ENCODE peak calls at places on chromosome 14, in four cellular contexts. C is IMR-90, Z is HL-60, X is kidney. Q is an unnamed sample.

GRCh38 chr14:73492661-73493060 is 1.9 kb downstream of the RIOX1 start:
- DNase-seq in C (no peak), Z (no peak), X (no peak), Q (no peak)

GRCh38 chr14:93643127-93643526 is 145.2 kb downstream of the PRIMA1 start:
- DNase-seq in C (no peak), Z (no peak), X (no peak), Q (no peak)

GRCh38 chr14:85523624-85524023 is 6.3 kb upstream of the FLRT2 start:
- DNase-seq in C (no peak), Z (no peak), X (no peak), Q (no peak)

GRCh38 chr14:92108345-92109254 is 2.2 kb upstream of the ATXN3 start:
- DNase-seq in C (no peak), Z (no peak), X (no peak), Q (no peak)

GRCh38 chr14:67962215-67962644 is 142.7 kb downstream of the RAD51B start:
- DNase-seq in C (no peak), Z (no peak), X (no peak), Q (no peak)

GRCh38 chr14:72401632-72402428 is 469.6 kb downstream of the RGS6 start:
- DNase-seq in C (no peak), Z (no peak), X (no peak), Q (peak)

GRCh38 chr14:96581902-96582640 is 79.9 kb downstream of the PAPOLA start:
- DNase-seq in C (no peak), Z (no peak), X (no peak), Q (no peak)

GRCh38 chr14:105487986-105488777 is 1.5 kb downstream of the CRIP1 start:
- DNase-seq in C (no peak), Z (no peak), X (no peak), Q (no peak)

GRCh38 chr14:71238835-71239234 is 331.6 kb downstream of the PCNX1 start:
- DNase-seq in C (no peak), Z (no peak), X (no peak), Q (no peak)

GRCh38 chr14:76551116-76551515 is 175.2 kb downstream of the ESRRB start:
- DNase-seq in C (no peak), Z (no peak), X (no peak), Q (no peak)

GRCh38 chr14:55514819-55515470 is 65.1 kb upstream of the KTN1 start:
- DNase-seq in C (peak), Z (no peak), X (no peak), Q (peak)

GRCh38 chr14:75492832-75493579 is 29.3 kb upstream of the BATF start:
- DNase-seq in C (no peak), Z (no peak), X (no peak), Q (no peak)

GRCh38 chr14:22506778-22507351 is 82.2 kb downstream of the DAD1 start:
- DNase-seq in C (no peak), Z (no peak), X (no peak), Q (no peak)

GRCh38 chr14:83294941-83295340 is 1761.3 kb upstream of the SEL1L start:
- DNase-seq in C (peak), Z (no peak), X (no peak), Q (no peak)

GRCh38 chr14:96662116-96662901 is 134.9 kb upstream of the VRK1 start:
- DNase-seq in C (no peak), Z (no peak), X (no peak), Q (no peak)

GRCh38 chr14:75334191-75335051 is 55.8 kb downstream of the FOS start:
- DNase-seq in C (peak), Z (peak), X (peak), Q (no peak)

GRCh38 chr14:103094406-103095209 is at the start of gene EXOC3L4:
- DNase-seq in C (peak), Z (no peak), X (peak), Q (no peak)

GRCh38 chr14:72545411-72546311 is 348.2 kb downstream of the DPF3 start:
- DNase-seq in C (no peak), Z (no peak), X (no peak), Q (no peak)

GRCh38 chr14:79378020-79378419 is 833.3 kb downstream of the DIO2 start:
- DNase-seq in C (no peak), Z (no peak), X (no peak), Q (no peak)

GRCh38 chr14:49621114-49621881 is 699 bp downstream of the MGAT2 start:
- DNase-seq in C (peak), Z (peak), X (peak), Q (peak)

GRCh38 chr14:24861083-24861630 is 188.8 kb downstream of the STXBP6 start:
- DNase-seq in C (peak), Z (no peak), X (no peak), Q (peak)

GRCh38 chr14:105414456-105415371 is 4.9 kb upstream of the MTA1 start:
- DNase-seq in C (peak), Z (peak), X (peak), Q (peak)

GRCh38 chr14:94317259-94317658 is 5.9 kb downstream of the SERPINA6 start:
- DNase-seq in C (no peak), Z (no peak), X (no peak), Q (no peak)

GRCh38 chr14:99806841-99807240 is 13.6 kb downstream of the EML1 start:
- DNase-seq in C (no peak), Z (no peak), X (no peak), Q (no peak)

GRCh38 chr14:65281991-65282908 is 130.3 kb upstream of the FUT8 start:
- DNase-seq in C (peak), Z (no peak), X (no peak), Q (peak)

GRCh38 chr14:65280653-65281052 is 131.9 kb upstream of the FUT8 start:
- DNase-seq in C (no peak), Z (no peak), X (no peak), Q (no peak)

GRCh38 chr14:65279958-65280357 is 132.6 kb upstream of the FUT8 start:
- DNase-seq in C (no peak), Z (no peak), X (no peak), Q (no peak)

GRCh38 chr14:65279510-65279909 is 133.0 kb upstream of the FUT8 start:
- DNase-seq in C (no peak), Z (no peak), X (no peak), Q (no peak)

GRCh38 chr14:65282909-65283253 is 129.6 kb upstream of the FUT8 start:
- DNase-seq in C (no peak), Z (no peak), X (no peak), Q (no peak)
- H3K4me3 ChIP-seq in C (no peak), Z (no peak), X (no peak), Q (no peak)

GRCh38 chr14:35340616-35341453 is 48.7 kb downstream of the PSMA6 start:
- DNase-seq in C (no peak), Z (no peak), X (no peak), Q (no peak)

GRCh38 chr14:35339761-35340406 is 47.7 kb downstream of the PSMA6 start:
- DNase-seq in C (no peak), Z (no peak), X (no peak), Q (no peak)

GRCh38 chr14:35342160-35343010 is 50.2 kb downstream of the PSMA6 start:
- DNase-seq in C (peak), Z (no peak), X (no peak), Q (no peak)

GRCh38 chr14:35343709-35344474 is 51.7 kb downstream of the PSMA6 start:
- DNase-seq in C (no peak), Z (no peak), X (no peak), Q (no peak)

GRCh38 chr14:35341454-35342159 is 49.4 kb downstream of the PSMA6 start:
- DNase-seq in C (peak), Z (no peak), X (peak), Q (no peak)
- H3K4me3 ChIP-seq in C (no peak), Z (no peak), X (no peak), Q (no peak)

GRCh38 chr14:58171090-58171489 is 19.1 kb upstream of the ARMH4 start:
- DNase-seq in C (peak), Z (peak), X (peak), Q (peak)
- H3K4me3 ChIP-seq in C (no peak), Z (no peak), X (peak), Q (no peak)

DNA sequence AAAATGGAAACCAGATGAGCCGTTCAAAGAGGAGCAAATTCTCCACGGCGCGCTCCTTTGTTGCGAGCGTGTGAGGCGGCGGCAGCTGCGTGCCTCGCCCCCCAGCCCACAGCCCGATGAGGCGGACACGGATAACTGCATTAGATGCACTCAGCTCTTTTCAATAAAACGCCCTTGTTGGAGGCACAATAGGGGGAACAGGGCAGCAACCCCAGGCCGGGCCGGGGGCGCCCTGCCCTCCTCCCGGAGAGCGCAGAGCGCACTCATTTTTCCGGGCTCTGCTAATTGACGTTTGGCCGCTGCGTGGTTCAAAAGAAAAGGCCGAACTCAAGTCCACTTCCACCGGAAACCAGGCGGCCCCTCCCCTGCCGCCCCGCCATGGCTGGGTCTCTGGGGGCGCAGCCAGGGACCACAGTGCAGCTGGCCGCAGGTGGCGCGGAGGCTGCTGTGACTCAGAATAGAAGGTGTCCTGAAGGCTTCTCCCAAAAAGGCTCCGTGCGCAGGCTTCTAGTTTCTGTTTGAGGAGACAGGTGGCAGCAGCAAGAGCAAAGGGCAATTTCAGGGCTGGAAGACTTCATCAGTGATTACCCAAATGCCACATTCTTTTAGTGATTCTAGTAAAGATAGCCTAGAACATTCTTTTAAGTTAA is 29.0 kb upstream of the SMOC1 start:
- DNase-seq in C (no peak), Z (no peak), X (no peak), Q (no peak)
- H3K4me3 ChIP-seq in C (no peak), Z (no peak), X (no peak), Q (peak)

GRCh38 chr14:52068741-52069616 is at the start of gene NID2:
- DNase-seq in C (peak), Z (no peak), X (peak), Q (peak)
- H3K4me3 ChIP-seq in C (peak), Z (peak), X (peak), Q (peak)

GRCh38 chr14:34111933-34112332 is 161.1 kb upstream of the EGLN3 start:
- DNase-seq in C (no peak), Z (no peak), X (no peak), Q (no peak)

GRCh38 chr14:34113991-34114390 is 163.1 kb upstream of the EGLN3 start:
- DNase-seq in C (no peak), Z (no peak), X (no peak), Q (no peak)

GRCh38 chr14:34111505-34111904 is 160.6 kb upstream of the EGLN3 start:
- DNase-seq in C (no peak), Z (no peak), X (no peak), Q (no peak)

GRCh38 chr14:34113051-34113511 is 162.2 kb upstream of the EGLN3 start:
- DNase-seq in C (peak), Z (no peak), X (no peak), Q (peak)

DNA sequence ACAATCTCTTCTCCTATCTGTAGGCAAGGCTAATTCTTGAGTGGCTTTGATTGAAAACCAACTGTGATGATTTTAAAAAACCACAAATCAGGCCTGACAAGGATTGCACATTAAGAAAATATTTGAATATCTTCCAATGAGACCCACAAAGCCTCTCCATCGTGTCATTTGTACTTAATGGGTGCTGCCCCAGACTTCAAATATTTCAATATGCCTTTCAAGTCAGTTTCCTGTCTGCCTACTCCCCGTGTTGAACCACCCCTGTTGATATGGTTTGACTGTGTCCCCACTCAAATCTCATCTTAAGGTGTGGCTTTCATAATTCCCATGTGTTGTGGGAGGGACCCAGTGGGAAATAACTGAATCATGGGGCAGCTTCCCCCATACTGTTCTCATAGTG is 159.7 kb upstream of the EGLN3 start:
- DNase-seq in C (no peak), Z (no peak), X (no peak), Q (no peak)
- H3K4me3 ChIP-seq in C (no peak), Z (no peak), X (no peak), Q (no peak)

GRCh38 chr14:87990687-87991086 is 2.3 kb downstream of the GALC start:
- DNase-seq in C (no peak), Z (no peak), X (no peak), Q (no peak)

GRCh38 chr14:87992349-87992719 is 648 bp downstream of the GALC start:
- DNase-seq in C (peak), Z (no peak), X (no peak), Q (no peak)

GRCh38 chr14:87993485-87993809 is 465 bp upstream of the GALC start:
- DNase-seq in C (no peak), Z (no peak), X (no peak), Q (no peak)

GRCh38 chr14:87994974-87995373 is 2.0 kb upstream of the GALC start:
- DNase-seq in C (no peak), Z (no peak), X (no peak), Q (no peak)

GRCh38 chr14:87992720-87993484 is at the start of gene GALC:
- DNase-seq in C (peak), Z (no peak), X (peak), Q (peak)
- H3K4me3 ChIP-seq in C (peak), Z (peak), X (peak), Q (peak)